ENCODE peak calls at places on chromosomes 3 and 15, in seven cellular contexts. One of them, this sample, is unnamed.

GRCh38 chr15:60179786-60180391 is 175.8 kb downstream of the FOXB1 start:
- DNase-seq in SK-N-SH: peak
- DNase-seq in neural progenitor cell: peak
- DNase-seq in PC-3: peak
- DNase-seq in OCI-LY7: peak
- DNase-seq in GM23338: peak
- DNase-seq in MM.1S: peak
- DNase-seq in this sample: peak

GRCh38 chr3:196554205-196554604 is 14.1 kb downstream of the WDR53 start:
- DNase-seq in SK-N-SH: no peak
- DNase-seq in GM23338: no peak
- DNase-seq in MM.1S: no peak
- DNase-seq in OCI-LY7: peak
- DNase-seq in neural progenitor cell: no peak
- DNase-seq in PC-3: no peak
- DNase-seq in this sample: no peak

GRCh38 chr15:78715930-78716329 is 74.9 kb upstream of the CHRNB4 start:
- DNase-seq in SK-N-SH: no peak
- DNase-seq in neural progenitor cell: no peak
- DNase-seq in MM.1S: no peak
- DNase-seq in OCI-LY7: no peak
- DNase-seq in GM23338: no peak
- DNase-seq in PC-3: peak
- DNase-seq in this sample: no peak

GRCh38 chr3:126024049-126024854 is 55.3 kb downstream of the ROPN1B start:
- DNase-seq in neural progenitor cell: no peak
- DNase-seq in OCI-LY7: no peak
- DNase-seq in GM23338: no peak
- DNase-seq in MM.1S: no peak
- DNase-seq in PC-3: no peak
- DNase-seq in SK-N-SH: no peak
- DNase-seq in this sample: no peak

GRCh38 chr3:127406309-127407025 is 118.6 kb upstream of the PRR20G start:
- DNase-seq in GM23338: peak
- DNase-seq in neural progenitor cell: no peak
- DNase-seq in PC-3: peak
- DNase-seq in MM.1S: peak
- DNase-seq in OCI-LY7: peak
- DNase-seq in SK-N-SH: peak
- DNase-seq in this sample: peak

GRCh38 chr3:47227678-47228077 is 54.9 kb downstream of the KIF9 start:
- DNase-seq in OCI-LY7: peak
- DNase-seq in PC-3: no peak
- DNase-seq in SK-N-SH: no peak
- DNase-seq in MM.1S: no peak
- DNase-seq in GM23338: no peak
- DNase-seq in neural progenitor cell: no peak
- DNase-seq in this sample: no peak

GRCh38 chr3:157938154-157938774 is 168.0 kb downstream of the SHOX2 start:
- DNase-seq in GM23338: no peak
- DNase-seq in SK-N-SH: no peak
- DNase-seq in OCI-LY7: no peak
- DNase-seq in neural progenitor cell: no peak
- DNase-seq in MM.1S: no peak
- DNase-seq in PC-3: peak
- DNase-seq in this sample: no peak

GRCh38 chr3:140467916-140468315 is 209.9 kb upstream of the TRIM42 start:
- DNase-seq in neural progenitor cell: no peak
- DNase-seq in SK-N-SH: no peak
- DNase-seq in GM23338: no peak
- DNase-seq in OCI-LY7: no peak
- DNase-seq in MM.1S: no peak
- DNase-seq in PC-3: no peak
- DNase-seq in this sample: no peak

GRCh38 chr3:52498134-52499054 is 3.3 kb downstream of the STAB1 start:
- DNase-seq in MM.1S: no peak
- DNase-seq in GM23338: no peak
- DNase-seq in OCI-LY7: no peak
- DNase-seq in neural progenitor cell: no peak
- DNase-seq in SK-N-SH: no peak
- DNase-seq in PC-3: no peak
- DNase-seq in this sample: peak

GRCh38 chr3:99910752-99911151 is 93.1 kb downstream of the CMSS1 start:
- DNase-seq in GM23338: no peak
- DNase-seq in PC-3: peak
- DNase-seq in MM.1S: no peak
- DNase-seq in SK-N-SH: no peak
- DNase-seq in neural progenitor cell: no peak
- DNase-seq in OCI-LY7: no peak
- DNase-seq in this sample: no peak

GRCh38 chr3:99909714-99910508 is 92.2 kb downstream of the CMSS1 start:
- DNase-seq in MM.1S: no peak
- DNase-seq in neural progenitor cell: no peak
- DNase-seq in OCI-LY7: no peak
- DNase-seq in SK-N-SH: no peak
- DNase-seq in GM23338: no peak
- DNase-seq in PC-3: peak
- DNase-seq in this sample: peak

GRCh38 chr3:99903844-99904243 is 86.2 kb downstream of the CMSS1 start:
- DNase-seq in OCI-LY7: no peak
- DNase-seq in PC-3: peak
- DNase-seq in neural progenitor cell: no peak
- DNase-seq in MM.1S: no peak
- DNase-seq in SK-N-SH: peak
- DNase-seq in GM23338: no peak
- DNase-seq in this sample: no peak

GRCh38 chr3:99911433-99911832 is 93.8 kb downstream of the CMSS1 start:
- DNase-seq in SK-N-SH: peak
- DNase-seq in OCI-LY7: no peak
- DNase-seq in neural progenitor cell: peak
- DNase-seq in MM.1S: no peak
- DNase-seq in GM23338: no peak
- DNase-seq in PC-3: no peak
- DNase-seq in this sample: no peak

GRCh38 chr3:99907959-99908544 is 90.4 kb downstream of the CMSS1 start:
- DNase-seq in GM23338: no peak
- DNase-seq in PC-3: peak
- DNase-seq in SK-N-SH: no peak
- DNase-seq in MM.1S: peak
- DNase-seq in neural progenitor cell: no peak
- DNase-seq in OCI-LY7: no peak
- DNase-seq in this sample: no peak
- H3K4me2 ChIP-seq in GM23338: no peak
- H3K4me2 ChIP-seq in PC-3: no peak
- H3K4me2 ChIP-seq in SK-N-SH: no peak
- H3K4me2 ChIP-seq in MM.1S: peak
- H3K4me2 ChIP-seq in neural progenitor cell: no peak
- H3K4me2 ChIP-seq in OCI-LY7: no peak
- H3K4me2 ChIP-seq in this sample: no peak

DNA sequence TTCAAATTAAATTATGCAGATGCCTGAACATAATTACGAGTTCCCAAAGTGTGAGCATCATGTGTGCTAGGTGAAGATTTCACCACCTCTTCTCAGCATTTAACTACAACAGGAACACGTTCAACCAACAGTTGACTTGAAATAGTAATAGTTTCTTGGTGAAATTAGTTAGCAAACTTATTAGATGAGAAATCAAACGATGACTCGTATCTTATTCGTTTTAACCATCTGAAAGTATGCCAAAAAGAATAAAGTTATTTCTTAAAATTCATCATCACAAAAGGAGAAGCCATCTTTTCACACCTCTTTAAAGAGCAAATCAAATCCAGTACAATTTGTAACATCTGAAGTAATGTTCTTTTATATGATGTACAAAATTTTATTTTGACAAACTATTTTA is 2.3 kb downstream of the BNC1 start:
- DNase-seq in PC-3: peak
- DNase-seq in MM.1S: no peak
- DNase-seq in neural progenitor cell: no peak
- DNase-seq in SK-N-SH: no peak
- DNase-seq in OCI-LY7: no peak
- DNase-seq in GM23338: no peak
- DNase-seq in this sample: no peak
- H3K4me3 ChIP-seq in PC-3: peak
- H3K4me3 ChIP-seq in MM.1S: no peak
- H3K4me3 ChIP-seq in neural progenitor cell: no peak
- H3K4me3 ChIP-seq in SK-N-SH: no peak
- H3K4me3 ChIP-seq in OCI-LY7: no peak
- H3K4me3 ChIP-seq in GM23338: no peak
- H3K4me3 ChIP-seq in this sample: no peak

GRCh38 chr15:69784808-69785550 is 312.7 kb downstream of the TLE3 start:
- DNase-seq in neural progenitor cell: no peak
- DNase-seq in SK-N-SH: no peak
- DNase-seq in MM.1S: no peak
- DNase-seq in OCI-LY7: no peak
- DNase-seq in PC-3: no peak
- DNase-seq in GM23338: no peak
- DNase-seq in this sample: no peak
- TF ChIP-seq EZH2phosphoT487 in neural progenitor cell: no peak
- TF ChIP-seq EZH2phosphoT487 in SK-N-SH: no peak
- TF ChIP-seq EZH2phosphoT487 in MM.1S: no peak
- TF ChIP-seq EZH2phosphoT487 in OCI-LY7: no peak
- TF ChIP-seq EZH2phosphoT487 in PC-3: no peak
- TF ChIP-seq EZH2phosphoT487 in GM23338: no peak
- TF ChIP-seq EZH2phosphoT487 in this sample: no peak

GRCh38 chr15:73915085-73915484 is 11.2 kb upstream of the LOXL1 start:
- DNase-seq in SK-N-SH: no peak
- DNase-seq in neural progenitor cell: no peak
- DNase-seq in PC-3: peak
- DNase-seq in OCI-LY7: no peak
- DNase-seq in MM.1S: no peak
- DNase-seq in GM23338: no peak
- DNase-seq in this sample: no peak
- H3K4me2 ChIP-seq in SK-N-SH: no peak
- H3K4me2 ChIP-seq in neural progenitor cell: no peak
- H3K4me2 ChIP-seq in PC-3: peak
- H3K4me2 ChIP-seq in OCI-LY7: no peak
- H3K4me2 ChIP-seq in MM.1S: no peak
- H3K4me2 ChIP-seq in GM23338: no peak
- H3K4me2 ChIP-seq in this sample: no peak

DNA sequence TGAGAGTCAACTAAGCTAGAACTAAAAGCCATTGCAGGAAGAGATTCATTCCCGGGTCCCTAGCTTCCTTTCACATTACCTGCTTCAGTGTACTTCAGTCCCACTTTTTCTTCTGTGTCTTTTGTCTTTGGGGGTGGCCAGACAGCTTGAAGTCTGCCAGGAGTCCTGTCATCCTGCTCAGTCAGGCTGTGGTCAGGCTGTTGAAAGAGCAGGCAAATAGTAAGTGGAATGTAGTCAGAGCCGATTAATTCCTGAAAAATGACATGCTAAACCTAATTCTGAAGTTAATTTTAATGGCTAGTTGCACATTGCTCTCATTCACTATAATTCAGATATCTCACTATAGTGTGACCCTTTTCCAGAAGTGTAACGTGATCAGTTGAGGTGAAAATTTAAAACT is 129.6 kb downstream of the FMN1 start:
- DNase-seq in neural progenitor cell: no peak
- DNase-seq in SK-N-SH: no peak
- DNase-seq in PC-3: peak
- DNase-seq in GM23338: no peak
- DNase-seq in OCI-LY7: no peak
- DNase-seq in MM.1S: no peak
- DNase-seq in this sample: no peak
- H3K4me3 ChIP-seq in neural progenitor cell: no peak
- H3K4me3 ChIP-seq in SK-N-SH: peak
- H3K4me3 ChIP-seq in PC-3: peak
- H3K4me3 ChIP-seq in GM23338: no peak
- H3K4me3 ChIP-seq in OCI-LY7: no peak
- H3K4me3 ChIP-seq in MM.1S: no peak
- H3K4me3 ChIP-seq in this sample: no peak

DNA sequence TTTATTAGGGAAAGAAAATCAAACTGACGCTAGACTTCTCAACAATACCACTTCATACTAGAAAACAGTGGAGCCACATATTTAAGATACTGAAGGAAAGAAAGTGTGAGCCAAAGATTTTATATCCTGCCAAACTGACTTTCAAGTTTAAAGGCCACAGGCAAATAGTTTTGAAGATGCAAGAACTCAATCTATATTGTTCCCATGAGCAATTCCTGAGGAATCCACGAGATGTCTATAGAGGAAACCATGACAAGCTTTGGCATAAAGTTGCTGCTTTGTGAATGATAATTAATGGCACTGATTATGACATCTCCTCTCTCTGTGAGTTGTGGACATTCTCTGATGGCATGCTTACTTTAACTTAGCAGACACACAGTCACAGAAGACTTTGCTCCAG is 276.1 kb upstream of the GOLGA6L4 start:
- DNase-seq in neural progenitor cell: no peak
- DNase-seq in MM.1S: no peak
- DNase-seq in SK-N-SH: no peak
- DNase-seq in GM23338: no peak
- DNase-seq in OCI-LY7: no peak
- DNase-seq in PC-3: peak
- DNase-seq in this sample: no peak
- TF ChIP-seq EZH2phosphoT487 in neural progenitor cell: no peak
- TF ChIP-seq EZH2phosphoT487 in MM.1S: no peak
- TF ChIP-seq EZH2phosphoT487 in SK-N-SH: no peak
- TF ChIP-seq EZH2phosphoT487 in GM23338: no peak
- TF ChIP-seq EZH2phosphoT487 in OCI-LY7: no peak
- TF ChIP-seq EZH2phosphoT487 in PC-3: no peak
- TF ChIP-seq EZH2phosphoT487 in this sample: no peak

This sample was measured in hepatocyte.